ENCODE peak calls at places on chromosomes 13 and 19, in four cellular contexts. T is K562, I is HepG2, H is H1. C is an unnamed sample.

GRCh38 chr19:27793128-27793643 is 1419.8 kb downstream of the UQCRFS1 start:
- DNase-seq in T (peak; percentile 82), H (peak; percentile 83), I (peak; percentile 87), C (peak; percentile 97)

GRCh38 chr19:16496613-16496983 is 404 bp downstream of the C19orf44 start:
- DNase-seq in T (no peak), I (no peak), H (no peak), C (no peak)

GRCh38 chr19:3880471-3881271 is at the start of gene ATCAY:
- DNase-seq in H (no peak), T (peak; percentile 20), I (no peak), C (no peak)

GRCh38 chr19:58262922-58263296 is 15.8 kb upstream of the ZNF8 start:
- DNase-seq in H (no peak), T (no peak), I (no peak), C (no peak)

GRCh38 chr19:15195987-15196682 is 4.7 kb downstream of the NOTCH3 start:
- DNase-seq in T (no peak), H (no peak), I (no peak), C (no peak)

GRCh38 chr19:17307876-17308377 is 1.4 kb upstream of the DDA1 start:
- DNase-seq in H (no peak), T (no peak), I (no peak), C (no peak)

GRCh38 chr19:37972803-37973202 is 65.8 kb downstream of the SIPA1L3 start:
- DNase-seq in I (no peak), T (no peak), H (no peak), C (peak; percentile 60)

GRCh38 chr19:47013041-47013517 is 6.6 kb upstream of the NPAS1 start:
- DNase-seq in I (peak; percentile 56), H (peak; percentile 49), T (peak; percentile 81), C (peak; percentile 83)

GRCh38 chr13:41495044-41495443 is 37.7 kb downstream of the RGCC start:
- DNase-seq in T (no peak), H (no peak), I (peak; percentile 10), C (no peak)

GRCh38 chr19:40165362-40165937 is 25.8 kb upstream of the MAP3K10 start:
- DNase-seq in T (peak; percentile 54), H (peak; percentile 61), I (peak; percentile 44), C (no peak)
- TF ChIP-seq CEBPB in T (no peak), H (no peak), I (no peak), C (no peak)

GRCh38 chr19:10290439-10290875 is 705 bp downstream of the ICAM5 start:
- DNase-seq in I (no peak), H (no peak), T (no peak), C (no peak)

GRCh38 chr19:10290876-10291553 is 1.3 kb downstream of the ICAM5 start:
- DNase-seq in H (no peak), T (peak; percentile 89), I (peak; percentile 43), C (peak; percentile 58)

GRCh38 chr19:10288662-10289166 is 1.0 kb upstream of the ICAM5 start:
- DNase-seq in I (peak; percentile 77), H (no peak), T (peak; percentile 94), C (peak; percentile 75)

GRCh38 chr19:10289836-10290438 is at the start of gene ICAM5:
- DNase-seq in T (peak; percentile 77), H (no peak), I (no peak), C (peak; percentile 50)

DNA sequence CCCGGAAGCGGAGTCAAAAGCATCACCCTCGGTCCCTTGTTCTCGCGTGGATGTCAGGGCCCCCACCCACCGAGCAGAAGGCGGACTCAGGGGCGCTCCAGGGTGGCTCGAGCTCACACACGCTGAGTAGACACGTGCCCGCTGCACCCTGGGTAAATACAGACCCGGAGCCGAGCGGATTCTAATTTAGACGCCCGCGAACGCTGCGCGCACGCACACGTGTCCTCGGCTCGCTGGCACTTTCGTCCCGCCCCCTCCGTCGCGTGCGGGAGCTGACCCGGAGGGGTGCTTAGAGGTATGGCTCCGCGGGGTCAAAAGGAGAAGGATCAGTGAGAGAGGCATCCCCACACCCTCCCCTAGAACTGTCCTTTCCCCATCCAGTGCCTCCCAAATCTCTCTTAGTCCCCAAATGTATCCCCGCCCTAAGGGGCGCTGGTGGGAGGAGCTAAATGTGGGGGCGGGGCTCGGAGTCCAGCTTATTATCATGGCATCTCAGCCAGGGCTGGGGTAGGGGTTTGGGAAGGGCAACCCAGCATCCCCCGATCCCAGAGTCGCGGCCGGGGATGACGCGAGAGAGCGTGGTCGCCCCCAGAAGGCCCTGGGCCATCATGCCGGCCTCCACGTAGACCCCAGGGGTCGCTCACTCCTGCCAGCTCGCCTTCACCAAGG is 451 bp upstream of the ICAM5 start:
- DNase-seq in H (no peak), T (peak; percentile 82), I (peak; percentile 53), C (peak; percentile 71)
- TF ChIP-seq KDM1A in H (no peak), T (no peak), I (no peak), C (no peak)

GRCh38 chr13:39773833-39774232 is 118.4 kb downstream of the COG6 start:
- DNase-seq in H (no peak), I (no peak), T (no peak), C (no peak)

GRCh38 chr13:39776439-39776838 is 121.0 kb downstream of the COG6 start:
- DNase-seq in H (no peak), T (no peak), I (no peak), C (peak; percentile 8)

GRCh38 chr13:39779337-39780270 is 124.1 kb downstream of the COG6 start:
- DNase-seq in I (no peak), H (no peak), T (no peak), C (no peak)

GRCh38 chr13:39777021-39777420 is 121.6 kb downstream of the COG6 start:
- DNase-seq in H (no peak), T (no peak), I (no peak), C (no peak)

GRCh38 chr13:39777527-39778061 is 122.1 kb downstream of the COG6 start:
- DNase-seq in H (no peak), I (no peak), T (no peak), C (peak; percentile 8)
- TF ChIP-seq MAFK in H (no peak), I (no peak), T (no peak), C (no peak)

DNA sequence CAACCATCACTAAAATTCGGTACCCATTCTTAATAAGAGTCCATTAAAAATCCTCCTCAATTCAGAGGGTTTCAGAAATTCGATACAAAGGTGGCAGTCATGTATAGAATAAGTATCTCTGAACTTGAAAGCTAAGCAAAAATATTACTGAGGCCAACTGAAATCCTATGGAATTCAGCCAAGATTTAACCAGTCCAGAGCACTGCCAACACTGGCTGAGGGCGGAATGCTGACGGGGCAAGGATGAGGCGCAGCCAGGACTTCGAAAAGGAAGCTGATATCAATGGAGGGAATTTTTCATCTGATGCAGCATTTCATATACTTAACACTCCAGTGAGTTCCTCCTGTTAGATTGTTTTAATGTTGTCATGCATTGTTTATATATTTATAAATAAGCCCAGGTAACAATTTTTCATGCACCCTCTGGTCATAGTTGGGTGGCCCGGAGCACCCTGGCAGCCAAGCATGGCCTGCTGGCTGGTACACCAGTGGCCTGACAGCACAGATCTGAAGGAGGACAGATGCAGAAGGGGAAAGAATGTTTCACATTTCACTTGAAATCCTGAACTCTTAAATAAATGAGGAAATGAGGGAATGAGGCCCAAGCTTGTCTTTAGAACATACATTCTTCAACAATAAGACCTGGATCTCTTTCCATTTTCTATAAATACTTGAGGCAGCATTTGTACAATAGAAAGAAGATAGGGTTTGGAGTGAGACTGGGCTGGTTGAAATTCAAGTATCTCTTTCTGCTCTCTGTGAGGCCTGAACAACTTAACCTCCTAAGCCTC is 41.5 kb downstream of the WDFY2 start:
- DNase-seq in T (no peak), H (no peak), I (no peak), C (no peak)
- TF ChIP-seq CEBPB in T (no peak), H (no peak), I (no peak), C (no peak)

DNA sequence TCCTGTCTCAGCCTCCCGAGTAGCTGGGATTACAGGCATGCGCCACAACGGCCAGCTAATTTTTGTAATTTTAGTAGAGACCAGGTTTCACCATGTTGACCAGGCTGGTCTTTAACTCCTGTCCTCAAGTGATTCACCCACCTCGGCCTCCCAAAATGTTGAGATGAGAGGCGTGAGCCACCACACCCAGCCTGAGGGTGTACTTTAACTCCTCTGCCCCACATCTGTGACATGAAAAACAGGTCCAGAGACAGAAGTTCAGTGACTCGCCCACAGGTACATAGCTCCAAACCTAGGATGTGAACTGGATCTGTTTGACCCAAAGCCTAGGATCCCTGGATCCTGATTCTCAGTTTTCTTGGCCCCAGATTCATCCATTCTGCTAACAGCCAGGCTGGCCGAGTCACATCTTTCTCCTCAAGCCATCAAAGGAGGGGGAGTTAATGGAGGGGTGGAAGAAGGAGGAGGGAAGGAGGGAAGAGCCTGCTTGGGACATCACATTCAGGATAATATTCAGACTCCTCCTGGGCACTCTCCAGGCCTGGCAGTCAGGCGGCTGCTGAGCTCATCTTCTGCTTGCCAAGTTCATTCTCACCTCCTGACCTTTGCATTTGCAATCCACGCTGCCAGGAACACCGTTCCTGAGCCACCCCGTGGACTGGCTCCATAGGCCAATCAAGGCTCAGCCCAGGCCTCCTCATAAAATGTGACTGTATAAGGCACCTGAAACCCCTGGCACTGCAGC is 3.1 kb downstream of the SPC24 start:
- DNase-seq in I (no peak), H (no peak), T (no peak), C (no peak)
- TF ChIP-seq KDM1A in I (no peak), H (no peak), T (no peak), C (no peak)

GRCh38 chr19:43811833-43812232 is 9.6 kb upstream of the LYPD5 start:
- DNase-seq in I (no peak), H (no peak), T (no peak), C (no peak)

GRCh38 chr19:43812259-43812658 is 10.0 kb upstream of the LYPD5 start:
- DNase-seq in I (no peak), H (no peak), T (no peak), C (no peak)

GRCh38 chr19:43807651-43808050 is 5.4 kb upstream of the LYPD5 start:
- DNase-seq in H (no peak), I (no peak), T (no peak), C (no peak)

GRCh38 chr19:43812689-43813088 is 10.4 kb upstream of the LYPD5 start:
- DNase-seq in H (no peak), I (no peak), T (no peak), C (no peak)

GRCh38 chr19:43809762-43810696 is 7.8 kb upstream of the LYPD5 start:
- DNase-seq in H (no peak), T (peak; percentile 44), I (peak; percentile 29), C (peak; percentile 82)
- TF ChIP-seq MAFK in H (no peak), T (no peak), I (no peak), C (no peak)

GRCh38 chr19:45585158-45585577 is 566 bp upstream of the OPA3 start:
- DNase-seq in T (no peak), H (no peak), I (no peak), C (no peak)

GRCh38 chr19:45581576-45581975 is 3.0 kb downstream of the OPA3 start:
- DNase-seq in T (no peak), I (no peak), H (no peak), C (no peak)

GRCh38 chr19:45589768-45590167 is 5.2 kb upstream of the OPA3 start:
- DNase-seq in T (no peak), H (no peak), I (no peak), C (no peak)

GRCh38 chr19:45587873-45588272 is 3.3 kb upstream of the OPA3 start:
- DNase-seq in I (peak; percentile 47), H (no peak), T (no peak), C (no peak)

GRCh38 chr19:45584332-45585157 is at the start of gene OPA3:
- DNase-seq in H (peak; percentile 97), T (peak; percentile 98), I (peak; percentile 98), C (peak; percentile 100)
- TF ChIP-seq CEBPB in H (no peak), T (no peak), I (no peak), C (no peak)

C was measured in A549.